ENCODE peak calls at places on chromosomes 13 and 19, in eight cellular contexts. I is T-cell; C is left ventricle myocardium superior; H is cerebellar nuclear complex; D is NCI-H1092; X is astrocyte of the spinal cord; U is stimulated activated CD4-positive, alpha-beta T cell treated with anti-CD3 and anti-CD28 coated beads, Interleukin-15, amount 100 ng/mL, for 1 hour; T is T-helper 2 cell. Q is an unnamed sample.

GRCh38 chr19:53424968-53425597 is 6.7 kb upstream of the ZNF761 start:
- DNase-seq in I (peak; percentile 45), C (peak; percentile 74), H (no peak), D (peak; percentile 25), X (peak; percentile 50), U (peak; percentile 41), T (peak; percentile 17), Q (peak; percentile 41)

GRCh38 chr13:110326263-110326904 is 19.3 kb downstream of the COL4A2 start:
- DNase-seq in I (no peak), C (no peak), H (no peak), D (no peak), X (no peak), U (no peak), T (no peak), Q (no peak)

GRCh38 chr19:1794424-1795185 is 17.5 kb downstream of the ATP8B3 start:
- DNase-seq in I (no peak), C (no peak), H (no peak), D (no peak), X (no peak), U (no peak), T (no peak), Q (no peak)

GRCh38 chr19:6047256-6047655 is 63.0 kb downstream of the RFX2 start:
- DNase-seq in I (no peak), C (no peak), H (no peak), D (no peak), X (no peak), U (no peak), T (no peak), Q (no peak)

GRCh38 chr13:97240789-97241734 is 18.9 kb downstream of the MBNL2 start:
- DNase-seq in I (no peak), C (no peak), H (no peak), D (no peak), X (no peak), U (no peak), T (no peak), Q (no peak)

GRCh38 chr19:48969276-48970138 is 4.4 kb downstream of the FTL start:
- DNase-seq in I (no peak), C (no peak), H (no peak), D (no peak), X (no peak), U (no peak), T (no peak), Q (no peak)

GRCh38 chr19:23392706-23393105 is 2.6 kb downstream of the ZNF91 start:
- DNase-seq in I (no peak), C (no peak), H (no peak), D (no peak), X (no peak), U (no peak), T (no peak), Q (no peak)

GRCh38 chr19:50861496-50862286 is 7.0 kb downstream of the KLK3 start:
- DNase-seq in I (no peak), C (no peak), H (no peak), D (no peak), X (no peak), U (no peak), T (no peak), Q (no peak)

GRCh38 chr13:27481766-27482165 is 31.4 kb upstream of the MTIF3 start:
- DNase-seq in I (no peak), C (peak; percentile 54), H (no peak), D (peak; percentile 18), X (peak; percentile 13), U (no peak), T (no peak), Q (no peak)

GRCh38 chr13:49690133-49690989 is 925 bp downstream of the EBPL start:
- DNase-seq in I (no peak), C (no peak), H (no peak), D (peak; percentile 24), X (peak; percentile 61), U (no peak), T (no peak), Q (no peak)

GRCh38 chr19:34904846-34905527 is 21.7 kb upstream of the ZNF30 start:
- DNase-seq in I (no peak), C (no peak), H (no peak), D (no peak), X (no peak), U (no peak), T (no peak), Q (no peak)

GRCh38 chr19:2150794-2151338 is 500 bp downstream of the AP3D1 start:
- DNase-seq in I (no peak), C (peak; percentile 58), H (no peak), D (no peak), X (no peak), U (no peak), T (no peak), Q (no peak)

GRCh38 chr19:3720533-3720917 is 12.3 kb downstream of the TJP3 start:
- DNase-seq in I (no peak), C (no peak), H (no peak), D (no peak), X (no peak), U (no peak), T (no peak), Q (no peak)

GRCh38 chr19:49879243-49879960 is 1.9 kb downstream of the TBC1D17 start:
- DNase-seq in I (no peak), C (no peak), H (no peak), D (no peak), X (no peak), U (no peak), T (no peak), Q (no peak)

GRCh38 chr13:24381539-24382265 is 72.3 kb downstream of the C1QTNF9 start:
- DNase-seq in I (no peak), C (no peak), H (no peak), D (no peak), X (peak; percentile 2), U (no peak), T (no peak), Q (no peak)

GRCh38 chr19:47469719-47470118 is 2.0 kb downstream of the SLC8A2 start:
- DNase-seq in I (no peak), C (no peak), H (no peak), D (no peak), X (no peak), U (no peak), T (no peak), Q (no peak)

GRCh38 chr19:28426902-28427232 is 786.1 kb downstream of the UQCRFS1 start:
- DNase-seq in I (no peak), C (no peak), H (no peak), D (no peak), X (peak; percentile 29), U (no peak), T (no peak), Q (no peak)

GRCh38 chr19:5113101-5113557 is 144.2 kb downstream of the KDM4B start:
- DNase-seq in I (no peak), C (no peak), H (no peak), D (no peak), X (peak; percentile 78), U (no peak), T (no peak), Q (no peak)

GRCh38 chr19:34428549-34429285 is 536 bp downstream of the UBA2 start:
- DNase-seq in I (peak; percentile 19), C (peak; percentile 65), H (no peak), D (no peak), X (peak; percentile 33), U (no peak), T (no peak), Q (no peak)

GRCh38 chr19:44663996-44664395 is 7.3 kb upstream of the CEACAM19 start:
- DNase-seq in I (no peak), C (no peak), H (no peak), D (no peak), X (no peak), U (no peak), T (no peak), Q (no peak)

GRCh38 chr19:1847348-1847683 is 967 bp downstream of the REXO1 start:
- DNase-seq in I (no peak), C (no peak), H (no peak), D (no peak), X (peak; percentile 32), U (no peak), T (no peak), Q (no peak)

GRCh38 chr19:50312967-50313811 is 16.0 kb downstream of the KCNC3 start:
- DNase-seq in I (no peak), C (no peak), H (no peak), D (no peak), X (no peak), U (no peak), T (no peak), Q (no peak)

GRCh38 chr13:40026174-40026585 is 370.7 kb downstream of the COG6 start:
- DNase-seq in I (peak; percentile 1), C (no peak), H (no peak), D (no peak), X (peak; percentile 4), U (peak; percentile 9), T (no peak), Q (peak; percentile 69)

GRCh38 chr13:29171244-29171643 is 351.1 kb downstream of the MTUS2 start:
- DNase-seq in I (no peak), C (no peak), H (no peak), D (no peak), X (no peak), U (no peak), T (no peak), Q (no peak)

GRCh38 chr13:34654203-34654602 is 287.9 kb upstream of the NBEA start:
- DNase-seq in I (no peak), C (no peak), H (no peak), D (no peak), X (peak; percentile 33), U (no peak), T (no peak), Q (no peak)

GRCh38 chr13:30654430-30654829 is 36.7 kb downstream of the USPL1 start:
- DNase-seq in I (no peak), C (no peak), H (no peak), D (no peak), X (no peak), U (no peak), T (no peak), Q (no peak)

GRCh38 chr19:30888937-30889336 is 460.3 kb downstream of the TSHZ3 start:
- DNase-seq in I (no peak), C (no peak), H (no peak), D (no peak), X (no peak), U (no peak), T (no peak), Q (no peak)

GRCh38 chr19:1394252-1395193 is 6.8 kb downstream of the GAMT start:
- DNase-seq in I (no peak), C (no peak), H (no peak), D (no peak), X (no peak), U (no peak), T (no peak), Q (no peak)

GRCh38 chr13:83216521-83217245 is 665.6 kb downstream of the SLITRK1 start:
- DNase-seq in I (no peak), C (no peak), H (no peak), D (no peak), X (no peak), U (no peak), T (no peak), Q (no peak)

GRCh38 chr19:34259367-34259865 is 5.1 kb downstream of the GARRE1 start:
- DNase-seq in I (no peak), C (no peak), H (no peak), D (no peak), X (peak; percentile 29), U (no peak), T (no peak), Q (no peak)

GRCh38 chr19:5002143-5002542 is 33.2 kb downstream of the KDM4B start:
- DNase-seq in I (no peak), C (no peak), H (no peak), D (no peak), X (peak; percentile 66), U (no peak), T (no peak), Q (no peak)

GRCh38 chr13:46288570-46289259 is 77.0 kb downstream of the LRRC63 start:
- DNase-seq in I (peak; percentile 17), C (no peak), H (no peak), D (peak; percentile 31), X (peak; percentile 45), U (no peak), T (no peak), Q (no peak)

GRCh38 chr19:35710784-35711723 is 6.7 kb downstream of the ZBTB32 start:
- DNase-seq in I (no peak), C (no peak), H (no peak), D (no peak), X (no peak), U (no peak), T (no peak), Q (peak; percentile 65)

GRCh38 chr13:43390101-43390500 is 366.7 kb downstream of the DNAJC15 start:
- DNase-seq in I (no peak), C (no peak), H (no peak), D (no peak), X (no peak), U (no peak), T (no peak), Q (no peak)

Q was measured in stimulated activated CD8-positive, alpha-beta memory T cell treated with anti-CD3 and anti-CD28 coated beads, Interleukin-7, amount 100 ng/mL, for 48 hours.